ENCODE peak calls at places on chromosomes 13 and 19, in six cellular contexts. One of them, this sample, is unnamed.

GRCh38 chr13:111659842-111660241 is 339.4 kb downstream of the TEX29 start:
- DNase-seq in activated CD8-positive, alpha-beta memory T cell treated with anti-CD3 and anti-CD28 coated beads, Interleukin-2, amount 50 U/mL, for 4 hours: no peak
- DNase-seq in kidney glomerular epithelial cell: no peak
- DNase-seq in head of caudate nucleus: no peak
- DNase-seq in Calu3: no peak
- DNase-seq in H54: no peak
- DNase-seq in this sample: no peak

GRCh38 chr19:21474671-21475181 is 30.7 kb upstream of the ZNF429 start:
- DNase-seq in activated CD8-positive, alpha-beta memory T cell treated with anti-CD3 and anti-CD28 coated beads, Interleukin-2, amount 50 U/mL, for 4 hours: peak
- DNase-seq in kidney glomerular epithelial cell: peak
- DNase-seq in head of caudate nucleus: peak
- DNase-seq in Calu3: no peak
- DNase-seq in H54: no peak
- DNase-seq in this sample: peak

GRCh38 chr13:99361197-99361596 is 54.0 kb upstream of the GPR183 start:
- DNase-seq in activated CD8-positive, alpha-beta memory T cell treated with anti-CD3 and anti-CD28 coated beads, Interleukin-2, amount 50 U/mL, for 4 hours: no peak
- DNase-seq in kidney glomerular epithelial cell: no peak
- DNase-seq in head of caudate nucleus: no peak
- DNase-seq in Calu3: no peak
- DNase-seq in H54: no peak
- DNase-seq in this sample: no peak

GRCh38 chr19:46748325-46749109 is 2.3 kb upstream of the STRN4 start:
- DNase-seq in activated CD8-positive, alpha-beta memory T cell treated with anti-CD3 and anti-CD28 coated beads, Interleukin-2, amount 50 U/mL, for 4 hours: peak
- DNase-seq in kidney glomerular epithelial cell: peak
- DNase-seq in head of caudate nucleus: no peak
- DNase-seq in Calu3: peak
- DNase-seq in H54: no peak
- DNase-seq in this sample: no peak

GRCh38 chr19:54188224-54188871 is 1.0 kb downstream of the MBOAT7 start:
- DNase-seq in activated CD8-positive, alpha-beta memory T cell treated with anti-CD3 and anti-CD28 coated beads, Interleukin-2, amount 50 U/mL, for 4 hours: peak
- DNase-seq in kidney glomerular epithelial cell: no peak
- DNase-seq in head of caudate nucleus: no peak
- DNase-seq in Calu3: peak
- DNase-seq in H54: peak
- DNase-seq in this sample: no peak

GRCh38 chr13:26050568-26051230 is 1.1 kb downstream of the SHISA2 start:
- DNase-seq in activated CD8-positive, alpha-beta memory T cell treated with anti-CD3 and anti-CD28 coated beads, Interleukin-2, amount 50 U/mL, for 4 hours: no peak
- DNase-seq in kidney glomerular epithelial cell: no peak
- DNase-seq in head of caudate nucleus: peak
- DNase-seq in Calu3: no peak
- DNase-seq in H54: no peak
- DNase-seq in this sample: no peak

GRCh38 chr19:29785955-29786589 is 25.7 kb upstream of the CCNE1 start:
- DNase-seq in activated CD8-positive, alpha-beta memory T cell treated with anti-CD3 and anti-CD28 coated beads, Interleukin-2, amount 50 U/mL, for 4 hours: no peak
- DNase-seq in kidney glomerular epithelial cell: no peak
- DNase-seq in head of caudate nucleus: no peak
- DNase-seq in Calu3: peak
- DNase-seq in H54: peak
- DNase-seq in this sample: no peak

GRCh38 chr13:75101997-75102720 is 379.8 kb downstream of the TBC1D4 start:
- DNase-seq in activated CD8-positive, alpha-beta memory T cell treated with anti-CD3 and anti-CD28 coated beads, Interleukin-2, amount 50 U/mL, for 4 hours: no peak
- DNase-seq in kidney glomerular epithelial cell: no peak
- DNase-seq in head of caudate nucleus: no peak
- DNase-seq in Calu3: no peak
- DNase-seq in H54: no peak
- DNase-seq in this sample: peak

GRCh38 chr19:29831041-29831548 is 19.3 kb downstream of the CCNE1 start:
- DNase-seq in activated CD8-positive, alpha-beta memory T cell treated with anti-CD3 and anti-CD28 coated beads, Interleukin-2, amount 50 U/mL, for 4 hours: peak
- DNase-seq in kidney glomerular epithelial cell: no peak
- DNase-seq in head of caudate nucleus: no peak
- DNase-seq in Calu3: peak
- DNase-seq in H54: peak
- DNase-seq in this sample: peak

GRCh38 chr19:3818479-3818878 is 32.3 kb upstream of the MATK start:
- DNase-seq in activated CD8-positive, alpha-beta memory T cell treated with anti-CD3 and anti-CD28 coated beads, Interleukin-2, amount 50 U/mL, for 4 hours: peak
- DNase-seq in kidney glomerular epithelial cell: no peak
- DNase-seq in head of caudate nucleus: peak
- DNase-seq in Calu3: peak
- DNase-seq in H54: peak
- DNase-seq in this sample: peak

This sample was measured in renal cortical epithelial cell.